ENCODE peak calls at places on chromosomes 2 and 18, in four cellular contexts. One of them, this sample, is unnamed.

GRCh38 chr2:126329152-126329551 is 326.8 kb upstream of the GYPC start:
- DNase-seq in neural progenitor cell: no peak
- DNase-seq in IMR-90: no peak
- DNase-seq in HCT116: no peak
- DNase-seq in this sample: no peak

GRCh38 chr2:210003394-210003793 is 956 bp downstream of the RPE start:
- DNase-seq in neural progenitor cell: no peak
- DNase-seq in IMR-90: no peak
- DNase-seq in HCT116: no peak
- DNase-seq in this sample: no peak

GRCh38 chr2:32436150-32436549 is 79.3 kb downstream of the BIRC6 start:
- DNase-seq in neural progenitor cell: no peak
- DNase-seq in IMR-90: peak
- DNase-seq in HCT116: no peak
- DNase-seq in this sample: no peak

GRCh38 chr2:182101263-182101662 is 115.6 kb downstream of the PPP1R1C start:
- DNase-seq in neural progenitor cell: no peak
- DNase-seq in IMR-90: no peak
- DNase-seq in HCT116: no peak
- DNase-seq in this sample: peak

GRCh38 chr18:68713131-68713530 is 1.8 kb downstream of the TMX3 start:
- DNase-seq in neural progenitor cell: no peak
- DNase-seq in IMR-90: no peak
- DNase-seq in HCT116: no peak
- DNase-seq in this sample: no peak

GRCh38 chr2:62431512-62431911 is 74.5 kb downstream of the TMEM17 start:
- DNase-seq in neural progenitor cell: no peak
- DNase-seq in IMR-90: no peak
- DNase-seq in HCT116: no peak
- DNase-seq in this sample: no peak

GRCh38 chr2:190996338-190996946 is 17.5 kb downstream of the STAT1 start:
- DNase-seq in neural progenitor cell: peak
- DNase-seq in IMR-90: peak
- DNase-seq in HCT116: no peak
- DNase-seq in this sample: no peak

GRCh38 chr2:12534646-12535263 is 182.0 kb upstream of the TRIB2 start:
- DNase-seq in neural progenitor cell: peak
- DNase-seq in IMR-90: peak
- DNase-seq in HCT116: peak
- DNase-seq in this sample: peak

GRCh38 chr18:11521853-11522252 is 87.5 kb upstream of the SLC35G4 start:
- DNase-seq in neural progenitor cell: no peak
- DNase-seq in IMR-90: no peak
- DNase-seq in HCT116: no peak
- DNase-seq in this sample: no peak
- H3K4me2 ChIP-seq in neural progenitor cell: no peak
- H3K4me2 ChIP-seq in IMR-90: no peak
- H3K4me2 ChIP-seq in HCT116: no peak
- H3K4me2 ChIP-seq in this sample: no peak

GRCh38 chr2:236166781-236167296 is 1.3 kb downstream of the GBX2 start:
- DNase-seq in neural progenitor cell: peak
- DNase-seq in IMR-90: no peak
- DNase-seq in HCT116: no peak
- DNase-seq in this sample: no peak
- H3K4me3 ChIP-seq in neural progenitor cell: peak
- H3K4me3 ChIP-seq in IMR-90: peak
- H3K4me3 ChIP-seq in HCT116: peak
- H3K4me3 ChIP-seq in this sample: peak

GRCh38 chr2:218993345-218994315 is at the start of gene CRYBA2:
- DNase-seq in neural progenitor cell: peak
- DNase-seq in IMR-90: no peak
- DNase-seq in HCT116: no peak
- DNase-seq in this sample: peak

GRCh38 chr2:218992196-218992595 is 1.0 kb downstream of the CRYBA2 start:
- DNase-seq in neural progenitor cell: no peak
- DNase-seq in IMR-90: no peak
- DNase-seq in HCT116: no peak
- DNase-seq in this sample: no peak

GRCh38 chr2:218990612-218991011 is 2.6 kb downstream of the CRYBA2 start:
- DNase-seq in neural progenitor cell: no peak
- DNase-seq in IMR-90: no peak
- DNase-seq in HCT116: no peak
- DNase-seq in this sample: no peak

GRCh38 chr2:218991674-218992168 is 1.5 kb downstream of the CRYBA2 start:
- DNase-seq in neural progenitor cell: peak
- DNase-seq in IMR-90: peak
- DNase-seq in HCT116: no peak
- DNase-seq in this sample: no peak

GRCh38 chr2:218992703-218993344 is 398 bp downstream of the CRYBA2 start:
- DNase-seq in neural progenitor cell: peak
- DNase-seq in IMR-90: no peak
- DNase-seq in HCT116: no peak
- DNase-seq in this sample: no peak
- H3K4me2 ChIP-seq in neural progenitor cell: peak
- H3K4me2 ChIP-seq in IMR-90: no peak
- H3K4me2 ChIP-seq in HCT116: no peak
- H3K4me2 ChIP-seq in this sample: peak

DNA sequence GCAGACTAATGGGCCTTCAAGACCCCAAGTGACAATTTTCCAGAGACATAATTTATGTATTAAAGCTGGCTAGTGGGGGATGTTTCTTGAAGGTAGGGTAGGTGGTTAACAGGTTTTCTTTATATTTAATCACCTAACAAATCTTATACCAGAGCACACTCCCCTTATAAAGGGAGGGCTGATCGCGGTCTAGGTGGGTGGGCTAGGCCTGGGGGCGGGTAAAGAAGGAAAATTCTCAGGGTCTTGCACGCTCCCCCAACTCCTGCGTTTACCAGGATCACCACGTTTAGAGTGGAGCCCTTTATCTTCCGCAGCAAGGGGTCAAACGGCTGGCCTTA is 19.9 kb upstream of the CXXC1 start:
- DNase-seq in neural progenitor cell: no peak
- DNase-seq in IMR-90: no peak
- DNase-seq in HCT116: no peak
- DNase-seq in this sample: no peak
- H3K4me3 ChIP-seq in neural progenitor cell: peak
- H3K4me3 ChIP-seq in IMR-90: peak
- H3K4me3 ChIP-seq in HCT116: no peak
- H3K4me3 ChIP-seq in this sample: peak

DNA sequence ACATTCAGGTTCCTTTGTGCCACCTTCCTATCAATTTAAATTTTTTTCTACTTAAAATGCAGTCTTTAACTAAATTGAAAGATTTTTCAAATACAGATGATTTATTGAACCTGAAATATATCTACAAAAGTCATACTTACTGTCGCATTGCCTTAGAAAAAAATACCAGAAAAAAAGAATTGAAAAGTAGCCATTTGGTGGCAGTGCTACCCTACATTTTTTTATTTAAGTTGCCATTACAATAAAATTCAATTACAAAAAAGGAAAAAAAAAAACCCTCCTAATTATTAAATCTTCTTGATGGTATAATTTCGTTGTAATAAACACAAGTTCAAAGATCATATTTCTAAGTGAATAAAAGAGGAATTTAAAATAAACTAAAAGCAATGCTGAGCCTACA is 43.4 kb downstream of the DSC3 start:
- DNase-seq in neural progenitor cell: no peak
- DNase-seq in IMR-90: no peak
- DNase-seq in HCT116: no peak
- DNase-seq in this sample: no peak
- H3K4me2 ChIP-seq in neural progenitor cell: no peak
- H3K4me2 ChIP-seq in IMR-90: no peak
- H3K4me2 ChIP-seq in HCT116: no peak
- H3K4me2 ChIP-seq in this sample: no peak

GRCh38 chr2:76448956-76449355 is 738.2 kb upstream of the GCFC2 start:
- DNase-seq in neural progenitor cell: no peak
- DNase-seq in IMR-90: no peak
- DNase-seq in HCT116: no peak
- DNase-seq in this sample: no peak

GRCh38 chr2:76446872-76447271 is 736.2 kb upstream of the GCFC2 start:
- DNase-seq in neural progenitor cell: peak
- DNase-seq in IMR-90: no peak
- DNase-seq in HCT116: no peak
- DNase-seq in this sample: no peak

GRCh38 chr2:76445880-76446279 is 735.2 kb upstream of the GCFC2 start:
- DNase-seq in neural progenitor cell: no peak
- DNase-seq in IMR-90: no peak
- DNase-seq in HCT116: no peak
- DNase-seq in this sample: no peak

GRCh38 chr2:76444732-76445131 is 734.0 kb upstream of the GCFC2 start:
- DNase-seq in neural progenitor cell: no peak
- DNase-seq in IMR-90: no peak
- DNase-seq in HCT116: no peak
- DNase-seq in this sample: no peak

GRCh38 chr2:76447294-76447693 is 736.6 kb upstream of the GCFC2 start:
- DNase-seq in neural progenitor cell: no peak
- DNase-seq in IMR-90: no peak
- DNase-seq in HCT116: no peak
- DNase-seq in this sample: no peak
- H3K4me3 ChIP-seq in neural progenitor cell: no peak
- H3K4me3 ChIP-seq in IMR-90: no peak
- H3K4me3 ChIP-seq in HCT116: no peak
- H3K4me3 ChIP-seq in this sample: no peak

GRCh38 chr2:196268538-196269338 is 97.4 kb upstream of the STK17B start:
- DNase-seq in neural progenitor cell: no peak
- DNase-seq in IMR-90: peak
- DNase-seq in HCT116: no peak
- DNase-seq in this sample: peak
- H3K4me2 ChIP-seq in neural progenitor cell: no peak
- H3K4me2 ChIP-seq in IMR-90: peak
- H3K4me2 ChIP-seq in HCT116: peak
- H3K4me2 ChIP-seq in this sample: no peak

GRCh38 chr2:30437809-30438548 is 9.1 kb upstream of the LCLAT1 start:
- DNase-seq in neural progenitor cell: no peak
- DNase-seq in IMR-90: no peak
- DNase-seq in HCT116: no peak
- DNase-seq in this sample: no peak

GRCh38 chr2:30433902-30434301 is 13.1 kb upstream of the LCLAT1 start:
- DNase-seq in neural progenitor cell: no peak
- DNase-seq in IMR-90: no peak
- DNase-seq in HCT116: no peak
- DNase-seq in this sample: no peak

GRCh38 chr2:30439879-30440278 is 7.2 kb upstream of the LCLAT1 start:
- DNase-seq in neural progenitor cell: no peak
- DNase-seq in IMR-90: no peak
- DNase-seq in HCT116: no peak
- DNase-seq in this sample: no peak

GRCh38 chr2:30436859-30437435 is 10.1 kb upstream of the LCLAT1 start:
- DNase-seq in neural progenitor cell: no peak
- DNase-seq in IMR-90: no peak
- DNase-seq in HCT116: no peak
- DNase-seq in this sample: no peak

DNA sequence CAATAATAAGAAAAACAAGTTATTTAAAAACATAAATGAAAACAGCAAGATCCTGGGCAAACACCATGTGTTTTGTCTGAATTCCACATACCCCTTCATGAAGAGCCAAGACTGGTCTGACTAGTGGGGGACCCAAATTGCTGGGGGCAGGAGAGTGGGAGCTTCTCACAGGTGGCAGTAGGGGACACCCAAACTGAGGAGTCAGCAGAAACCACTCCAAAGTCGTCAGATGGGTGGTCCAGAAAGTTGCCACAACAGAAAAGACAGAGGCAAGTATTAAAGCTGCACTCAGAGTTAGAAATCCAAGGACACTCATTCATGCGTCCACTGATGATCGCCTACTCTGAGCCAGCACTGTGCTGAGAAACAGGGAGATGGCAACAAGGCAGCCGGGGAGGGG is 12.3 kb upstream of the LCLAT1 start:
- DNase-seq in neural progenitor cell: no peak
- DNase-seq in IMR-90: no peak
- DNase-seq in HCT116: no peak
- DNase-seq in this sample: no peak
- H3K4me3 ChIP-seq in neural progenitor cell: no peak
- H3K4me3 ChIP-seq in IMR-90: no peak
- H3K4me3 ChIP-seq in HCT116: no peak
- H3K4me3 ChIP-seq in this sample: no peak

GRCh38 chr2:96616535-96616934 is 21.6 kb downstream of the KANSL3 start:
- DNase-seq in neural progenitor cell: no peak
- DNase-seq in IMR-90: no peak
- DNase-seq in HCT116: no peak
- DNase-seq in this sample: no peak
- H3K4me2 ChIP-seq in neural progenitor cell: no peak
- H3K4me2 ChIP-seq in IMR-90: no peak
- H3K4me2 ChIP-seq in HCT116: no peak
- H3K4me2 ChIP-seq in this sample: no peak

This sample was measured in trophoblast cell.